ENCODE peak calls at places on chromosome 1, in seven cellular contexts. V is heart right ventricle; E is left ventricle myocardium inferior; H is psoas muscle; J is CD8-positive, alpha-beta memory T cell; R is A549; W is SJSA1. Q is an unnamed sample.
A peak's percentile ranks its signal among the peaks of the same experiment; 100 is the strongest.

GRCh38 chr1:209428241-209428921 is 155.1 kb upstream of the CAMK1G start:
- DNase-seq in R (no peak), E (no peak), H (no peak), W (no peak), V (no peak), J (no peak), Q (no peak)

GRCh38 chr1:13646533-13646932 is 53.5 kb upstream of the PRDM2 start:
- DNase-seq in J (no peak), R (no peak), W (no peak), H (no peak), E (no peak), V (no peak), Q (no peak)

GRCh38 chr1:183632087-183632486 is 3.5 kb downstream of the ARPC5 start:
- DNase-seq in W (no peak), R (no peak), V (no peak), J (no peak), E (no peak), H (no peak), Q (no peak)

GRCh38 chr1:113146242-113147072 is 73.5 kb downstream of the LRIG2 start:
- DNase-seq in E (no peak), J (no peak), R (no peak), H (no peak), W (no peak), V (no peak), Q (no peak)

GRCh38 chr1:62508187-62508758 is 71.4 kb downstream of the USP1 start:
- DNase-seq in H (no peak), W (peak; percentile 16), R (peak; percentile 44), V (peak; percentile 24), E (no peak), J (no peak), Q (no peak)

GRCh38 chr1:217311766-217312165 is 319.1 kb downstream of the GPATCH2 start:
- DNase-seq in R (peak; percentile 11), W (no peak), J (no peak), V (no peak), H (no peak), E (no peak), Q (no peak)

GRCh38 chr1:193706763-193707162 is 520.4 kb upstream of the B3GALT2 start:
- DNase-seq in W (no peak), R (peak; percentile 50), E (no peak), J (no peak), V (no peak), H (no peak), Q (no peak)

GRCh38 chr1:40887012-40887378 is 24.8 kb upstream of the CITED4 start:
- DNase-seq in W (no peak), H (no peak), R (no peak), E (no peak), V (no peak), J (no peak), Q (no peak)

GRCh38 chr1:41581216-41582003 is 96.9 kb upstream of the EDN2 start:
- DNase-seq in V (no peak), W (no peak), J (no peak), R (no peak), E (no peak), H (no peak), Q (peak; percentile 4)

DNA sequence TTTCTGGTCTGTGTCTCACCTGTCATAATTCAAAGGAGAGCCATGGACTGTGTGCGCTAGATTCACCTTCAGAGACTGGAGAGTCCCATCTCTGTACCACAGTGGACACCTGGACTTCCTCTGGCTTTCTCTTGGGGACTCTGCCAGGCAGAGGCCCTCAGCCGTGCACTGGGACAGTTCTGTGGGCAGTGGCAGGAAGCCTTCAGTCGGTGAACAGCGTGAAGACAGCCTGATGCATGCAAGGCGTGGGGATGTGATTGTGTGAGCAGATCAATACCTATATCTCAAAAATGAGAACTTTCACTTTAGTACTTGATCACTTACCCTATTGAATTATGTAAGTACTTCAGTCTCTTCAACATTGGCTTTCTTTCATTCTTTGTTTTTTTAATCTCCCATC is 245.3 kb downstream of the DISC1 start:
- DNase-seq in J (no peak), W (peak; percentile 11), H (no peak), R (no peak), V (no peak), E (no peak), Q (no peak)
- H3K27ac ChIP-seq in J (no peak overlapping the region), W (peak overlapping the region; percentile 53), H (no peak overlapping the region), R (peak overlapping the region; percentile 27), V (no peak overlapping the region), E (no peak overlapping the region), Q (no peak overlapping the region)

GRCh38 chr1:197076585-197076984 is 9.5 kb upstream of the F13B start:
- DNase-seq in H (no peak), R (no peak), W (no peak), E (no peak), J (no peak), V (no peak), Q (no peak)

GRCh38 chr1:197073978-197074377 is 6.9 kb upstream of the F13B start:
- DNase-seq in J (no peak), E (no peak), W (no peak), R (no peak), H (no peak), V (no peak), Q (no peak)
- H3K4me3 ChIP-seq in J (no peak overlapping the region), E (no peak overlapping the region), W (no peak overlapping the region), R (no peak overlapping the region), H (no peak overlapping the region), V (no peak overlapping the region), Q (no peak overlapping the region)

GRCh38 chr1:223849352-223849751 is 3.6 kb upstream of the TP53BP2 start:
- DNase-seq in H (no peak), E (no peak), W (no peak), V (no peak), R (no peak), J (no peak), Q (no peak)
- H3K4me1 ChIP-seq in H (peaks cover 9% of the 10 kb centered on the region), E (peaks cover 24% of the 10 kb centered on the region), W (peaks cover 15% of the 10 kb centered on the region), V (peaks cover 13% of the 10 kb centered on the region), R (peaks cover 8% of the 10 kb centered on the region), J (peaks cover 12% of the 10 kb centered on the region), Q (peaks cover 14% of the 10 kb centered on the region)

GRCh38 chr1:15252547-15252835 is 5.5 kb downstream of the FHAD1 start:
- DNase-seq in R (no peak), H (no peak), W (no peak), J (no peak), E (no peak), V (no peak), Q (no peak)
- H3K27ac ChIP-seq in R (no peak overlapping the region), H (no peak overlapping the region), W (no peak overlapping the region), J (no peak overlapping the region), E (no peak overlapping the region), V (no peak overlapping the region), Q (no peak overlapping the region)

DNA sequence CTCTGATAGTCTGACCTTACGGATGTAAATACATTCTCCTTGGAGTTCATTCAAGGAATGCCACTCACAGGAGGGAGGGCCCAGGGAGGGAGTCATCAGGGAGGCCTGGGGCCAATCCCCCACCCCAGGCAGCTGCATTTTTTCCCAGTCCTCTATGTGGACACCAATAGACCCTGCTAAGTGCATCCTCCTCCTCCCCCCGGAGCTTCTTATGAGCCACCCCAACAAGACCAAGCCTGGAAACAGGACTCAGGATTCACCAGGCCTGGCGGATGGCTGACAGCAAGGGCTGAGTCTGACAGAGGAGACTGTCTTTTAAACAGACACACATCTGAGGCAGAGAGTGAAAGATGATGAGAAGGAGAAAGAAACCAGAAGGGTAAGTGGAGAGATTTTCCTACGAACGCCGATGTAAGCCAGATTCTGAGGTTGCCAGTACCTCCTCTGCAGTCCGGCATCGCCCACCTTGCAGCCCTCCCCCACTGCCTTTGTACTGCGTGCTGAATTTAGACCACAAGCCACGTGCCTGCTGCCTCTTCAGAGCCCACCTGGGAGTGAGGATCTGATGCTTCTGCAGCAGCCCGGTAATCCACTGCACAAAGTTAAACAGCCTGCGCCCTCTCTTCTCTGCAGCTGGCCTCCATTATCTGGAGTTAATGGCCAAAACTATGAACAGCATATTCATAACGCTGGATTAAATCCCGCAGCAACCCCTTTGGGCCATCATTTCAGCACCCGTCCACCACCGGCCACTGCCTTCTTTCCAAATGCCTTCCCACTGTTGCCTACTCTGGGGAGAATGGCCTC is 17.6 kb upstream of the SFPQ start:
- DNase-seq in H (no peak), J (no peak), R (no peak), E (no peak), V (peak; percentile 21), W (no peak), Q (no peak)
- H3K4me3 ChIP-seq in H (no peak overlapping the region), J (no peak overlapping the region), R (no peak overlapping the region), E (no peak overlapping the region), V (no peak overlapping the region), W (no peak overlapping the region), Q (no peak overlapping the region)

GRCh38 chr1:203040518-203041275 is 14.4 kb downstream of the PPFIA4 start:
- DNase-seq in V (no peak), R (no peak), E (no peak), H (no peak), J (no peak), W (no peak), Q (no peak)
- H3K4me1 ChIP-seq in V (peaks cover 64% of the 10 kb centered on the region), R (peaks cover 15% of the 10 kb centered on the region), E (peaks cover 61% of the 10 kb centered on the region), H (peaks cover 59% of the 10 kb centered on the region), J (no peaks in the 10 kb centered on the region), W (peaks cover 7% of the 10 kb centered on the region), Q (peaks cover 48% of the 10 kb centered on the region)

GRCh38 chr1:162916821-162917613 is 56.0 kb upstream of the CCDC190 start:
- DNase-seq in H (no peak), E (no peak), V (no peak), R (no peak), J (no peak), W (no peak), Q (no peak)
- H3K27ac ChIP-seq in H (no peak overlapping the region), E (no peak overlapping the region), V (no peak overlapping the region), R (no peak overlapping the region), J (no peak overlapping the region), W (no peak overlapping the region), Q (no peak overlapping the region)

GRCh38 chr1:19481826-19482398 is 3.4 kb downstream of the CAPZB start:
- DNase-seq in H (no peak), E (no peak), W (no peak), R (no peak), J (no peak), V (no peak), Q (no peak)
- H3K4me3 ChIP-seq in H (peak overlapping the region; percentile 74), E (no peak overlapping the region), W (no peak overlapping the region), R (no peak overlapping the region), J (peak overlapping the region; percentile 28), V (no peak overlapping the region), Q (no peak overlapping the region)

DNA sequence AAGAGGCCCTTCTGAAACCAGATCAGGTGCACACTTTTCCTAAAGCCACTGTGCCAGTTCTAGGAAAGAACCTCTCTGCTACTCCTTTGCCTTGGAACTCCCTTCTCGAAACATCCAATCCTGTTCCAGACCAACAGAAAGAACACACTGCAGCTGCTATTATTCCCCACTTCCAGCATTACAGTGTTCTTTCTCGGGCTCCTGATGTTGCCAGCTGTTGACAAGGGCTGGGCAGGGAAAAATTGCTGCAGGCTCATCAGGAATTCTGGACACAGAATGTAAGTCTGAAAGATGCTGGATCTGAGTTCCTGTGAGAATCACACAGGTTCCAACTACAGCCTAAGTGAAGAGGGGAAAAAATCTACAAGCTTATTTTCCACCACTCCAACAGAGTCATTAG is 8.1 kb upstream of the KIAA0040 start:
- DNase-seq in E (peak; percentile 36), W (no peak), R (no peak), H (no peak), J (no peak), V (peak; percentile 33), Q (no peak)
- H3K4me1 ChIP-seq in E (peaks cover 50% of the 10 kb centered on the region), W (peaks cover 43% of the 10 kb centered on the region), R (no peaks in the 10 kb centered on the region), H (peaks cover 15% of the 10 kb centered on the region), J (no peaks in the 10 kb centered on the region), V (peaks cover 33% of the 10 kb centered on the region), Q (no peaks in the 10 kb centered on the region)